ENCODE peak calls at places on chromosomes 7 and 10, in four cellular contexts. O is endodermal cell, P is kidney, H is HCT116. L is an unnamed sample.

GRCh38 chr7:5595545-5596045 is 172.0 kb upstream of the TNRC18 start:
- DNase-seq in H (no peak), O (peak; percentile 75), P (no peak), L (peak; percentile 17)

GRCh38 chr7:90570373-90570959 is 25.7 kb upstream of the CDK14 start:
- DNase-seq in P (no peak), O (no peak), H (no peak), L (no peak)

GRCh38 chr7:155621418-155621980 is 23.0 kb upstream of the RBM33 start:
- DNase-seq in O (no peak), H (no peak), P (no peak), L (no peak)

GRCh38 chr10:69123306-69123746 is 652 bp upstream of the VPS26A start:
- DNase-seq in P (no peak), O (no peak), H (peak; percentile 41), L (no peak)

GRCh38 chr10:106615081-106615480 is 549.4 kb downstream of the SORCS1 start:
- DNase-seq in O (peak; percentile 74), H (no peak), P (no peak), L (no peak)

GRCh38 chr10:36030516-36030915 is 388.4 kb upstream of the FZD8 start:
- DNase-seq in P (no peak), H (no peak), O (no peak), L (no peak)

GRCh38 chr7:42560866-42561265 is 323.9 kb upstream of the GLI3 start:
- DNase-seq in P (no peak), H (no peak), O (no peak), L (no peak)

GRCh38 chr10:124035928-124036558 is 57.4 kb downstream of the CHST15 start:
- DNase-seq in H (no peak), O (no peak), P (peak; percentile 89), L (peak; percentile 51)

GRCh38 chr10:89165923-89166322 is 41.2 kb downstream of the CH25H start:
- DNase-seq in P (no peak), O (no peak), H (no peak), L (no peak)

GRCh38 chr10:9311702-9312499 is 1257.4 kb downstream of the GATA3 start:
- DNase-seq in H (no peak), P (no peak), O (no peak), L (no peak)

GRCh38 chr10:7409732-7410168 is 1.1 kb downstream of the SFMBT2 start:
- DNase-seq in P (no peak), H (no peak), O (peak; percentile 58), L (peak; percentile 42)

GRCh38 chr7:25093268-25093802 is 31.7 kb downstream of the CYCS start:
- DNase-seq in P (peak; percentile 82), O (peak; percentile 96), H (peak; percentile 70), L (peak; percentile 81)

GRCh38 chr10:117418121-117418520 is 42.9 kb upstream of the PDZD8 start:
- DNase-seq in H (no peak), P (no peak), O (no peak), L (no peak)

GRCh38 chr7:104627516-104627915 is 299.1 kb downstream of the LHFPL3 start:
- DNase-seq in H (no peak), O (peak; percentile 80), P (no peak), L (peak; percentile 56)

GRCh38 chr10:122632031-122632430 is 67.6 kb downstream of the C10orf120 start:
- DNase-seq in O (peak; percentile 34), P (no peak), H (no peak), L (no peak)

GRCh38 chr7:81284576-81284975 is 365.7 kb upstream of the SEMA3C start:
- DNase-seq in P (no peak), O (no peak), H (peak; percentile 27), L (no peak)

GRCh38 chr10:31829776-31830175 is 98.9 kb downstream of the ARHGAP12 start:
- DNase-seq in P (no peak), O (no peak), H (no peak), L (no peak)

GRCh38 chr10:102814456-102814871 is 22.7 kb downstream of the CYP17A1 start:
- DNase-seq in H (no peak), O (no peak), P (peak; percentile 84), L (no peak)

GRCh38 chr10:102813017-102813541 is 24.1 kb downstream of the CYP17A1 start:
- DNase-seq in O (no peak), H (no peak), P (no peak), L (no peak)

GRCh38 chr10:102811346-102811745 is 25.9 kb downstream of the CYP17A1 start:
- DNase-seq in O (no peak), P (no peak), H (no peak), L (no peak)

GRCh38 chr10:102813734-102814455 is 23.3 kb downstream of the CYP17A1 start:
- DNase-seq in P (peak; percentile 79), H (no peak), O (no peak), L (no peak)

DNA sequence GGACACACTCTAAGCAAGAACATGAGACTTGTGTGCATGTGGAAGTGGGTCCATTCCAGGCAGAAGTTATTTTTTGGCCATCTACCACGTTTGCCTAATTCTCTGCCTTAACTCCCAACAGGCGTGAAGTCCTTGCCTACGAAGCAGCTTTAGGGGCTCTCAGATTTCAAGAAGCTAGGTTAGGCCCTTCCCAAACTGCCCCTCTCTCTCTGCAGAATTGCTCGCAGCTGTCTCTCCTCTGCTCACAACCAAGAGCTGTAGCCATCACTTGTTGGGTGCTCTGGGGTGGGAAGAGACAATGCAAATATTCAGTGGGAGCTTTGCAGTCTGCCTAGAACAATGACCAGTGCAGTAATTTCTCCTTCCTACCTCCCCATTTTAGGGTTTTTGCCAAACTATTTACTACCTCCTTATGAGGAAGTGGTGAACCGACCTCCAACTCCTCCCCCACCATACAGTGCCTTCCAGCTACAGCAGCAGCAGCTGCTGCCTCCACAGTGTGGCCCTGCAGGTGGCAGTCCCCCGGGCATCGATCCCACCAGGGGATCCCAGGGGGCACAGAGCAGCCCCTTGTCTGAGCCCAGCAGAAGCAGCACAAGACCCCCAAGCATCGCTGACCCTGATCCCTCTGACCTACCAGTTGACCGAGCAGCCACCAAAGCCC is 24.9 kb downstream of the CYP17A1 start:
- DNase-seq in P (no peak), H (no peak), O (no peak), L (peak; percentile 87)
- H3K27ac ChIP-seq in P (peak overlapping the region; percentile 6), H (no peak overlapping the region), O (no peak overlapping the region), L (peak overlapping the region; percentile 91)

GRCh38 chr7:45399069-45399468 is 175.1 kb upstream of the ADCY1 start:
- DNase-seq in O (no peak), P (no peak), H (no peak), L (no peak)
- H3K9ac ChIP-seq in O (no peak overlapping the region), P (no peak overlapping the region), H (no peak overlapping the region), L (no peak overlapping the region)

GRCh38 chr10:113441220-113441619 is 111.6 kb upstream of the HABP2 start:
- DNase-seq in P (no peak), H (no peak), O (no peak), L (no peak)
- TF ChIP-seq CTCF in P (no peak), H (peak; percentile 29), O (peak; percentile 57), L (no peak)

DNA sequence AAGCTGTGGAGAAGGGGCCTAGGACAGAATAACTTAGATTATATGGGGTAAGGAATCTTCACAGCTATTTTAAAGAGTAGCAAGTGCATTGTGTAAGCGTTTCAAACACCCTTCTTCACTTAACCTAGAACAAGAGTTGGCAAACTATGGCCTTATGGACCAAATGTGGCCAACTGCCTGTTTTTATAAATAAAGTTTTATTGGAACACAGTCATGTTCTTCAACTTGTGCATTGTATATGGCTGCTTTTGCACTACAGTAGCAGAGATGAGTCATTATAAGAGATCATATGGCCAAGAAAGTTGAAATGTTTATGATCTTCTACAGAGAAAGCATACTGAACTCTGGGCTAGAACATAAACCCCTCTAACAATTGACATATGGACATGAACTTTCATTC is 187.8 kb downstream of the ETV1 start:
- DNase-seq in H (no peak), P (no peak), O (no peak), L (no peak)
- H3K27ac ChIP-seq in H (no peak overlapping the region), P (no peak overlapping the region), O (no peak overlapping the region), L (no peak overlapping the region)

GRCh38 chr7:47622946-47623640 is 41.2 kb upstream of the TNS3 start:
- DNase-seq in P (no peak), H (no peak), O (no peak), L (no peak)

GRCh38 chr7:47621985-47622561 is 40.2 kb upstream of the TNS3 start:
- DNase-seq in P (no peak), H (no peak), O (no peak), L (no peak)

GRCh38 chr7:47621347-47621746 is 39.4 kb upstream of the TNS3 start:
- DNase-seq in P (no peak), O (no peak), H (no peak), L (no peak)

GRCh38 chr7:47624660-47625059 is 42.7 kb upstream of the TNS3 start:
- DNase-seq in H (no peak), P (no peak), O (no peak), L (no peak)

GRCh38 chr7:47622586-47622945 is 40.7 kb upstream of the TNS3 start:
- DNase-seq in O (no peak), P (no peak), H (no peak), L (no peak)
- H3K9ac ChIP-seq in O (no peak overlapping the region), P (no peak overlapping the region), H (no peak overlapping the region), L (no peak overlapping the region)

DNA sequence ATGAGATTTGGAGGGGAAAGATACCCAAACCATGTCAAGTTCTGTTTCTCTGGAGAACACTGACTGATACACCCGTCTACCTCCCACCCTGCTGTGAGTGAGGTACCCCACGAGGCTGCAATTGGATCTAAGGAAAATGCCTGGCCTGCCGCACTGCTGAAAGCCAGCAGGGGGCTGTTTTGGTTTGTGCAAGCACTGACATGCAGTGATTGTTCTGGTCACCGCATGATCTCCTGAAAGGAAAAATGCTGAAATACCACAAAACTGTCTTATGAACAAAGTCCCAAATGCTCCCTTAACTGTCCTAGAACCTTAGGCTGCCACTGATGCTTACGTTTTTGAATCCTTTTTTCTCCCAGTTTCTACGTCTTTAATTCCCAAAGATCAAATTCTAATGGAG is 132.7 kb downstream of the JCAD start:
- DNase-seq in P (no peak), O (peak; percentile 52), H (no peak), L (no peak)
- TF ChIP-seq CTCF in P (peak; percentile 57), O (peak; percentile 62), H (peak; percentile 47), L (peak; percentile 41)

GRCh38 chr10:70380350-70381135 is 1.9 kb downstream of the LRRC20 start:
- DNase-seq in O (no peak), P (no peak), H (no peak), L (no peak)
- H3K27ac ChIP-seq in O (no peak overlapping the region), P (no peak overlapping the region), H (no peak overlapping the region), L (no peak overlapping the region)

GRCh38 chr10:71296086-71296485 is 23.0 kb upstream of the SLC29A3 start:
- DNase-seq in O (no peak), P (no peak), H (no peak), L (no peak)
- H3K9ac ChIP-seq in O (no peak overlapping the region), P (no peak overlapping the region), H (no peak overlapping the region), L (no peak overlapping the region)

DNA sequence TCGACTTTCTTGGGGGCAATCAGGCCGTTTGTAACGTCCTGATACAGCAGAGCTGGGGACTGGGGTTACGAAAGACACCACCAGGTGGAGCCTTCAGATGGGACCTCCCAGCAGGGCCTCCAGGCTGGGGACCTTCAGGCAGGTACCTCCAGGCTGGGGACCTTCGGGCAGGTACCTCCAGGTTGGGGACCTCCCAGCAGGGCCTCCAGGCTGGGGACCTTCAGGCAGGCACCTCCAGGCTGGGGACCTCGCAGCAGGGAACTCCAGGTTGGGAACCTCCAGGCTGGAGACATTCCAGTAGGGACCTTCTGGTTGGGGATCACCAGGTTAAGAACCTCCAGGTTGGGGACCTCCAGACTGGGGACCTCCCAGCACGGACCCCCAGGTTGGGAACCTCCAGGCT is 23.5 kb upstream of the GPR146 start:
- DNase-seq in H (no peak), O (no peak), P (peak; percentile 64), L (no peak)
- TF ChIP-seq CTCF in H (peak; percentile 33), O (peak; percentile 65), P (no peak), L (peak; percentile 10)